ENCODE peak calls at places on chromosomes 16 and 17, in ten cellular contexts. V, M, C, J, W, A, O, S, T and P are unnamed samples.

GRCh38 chr17:6187836-6188235 is 117.7 kb downstream of the WSCD1 start:
- DNase-seq in V (no peak), M (no peak), C (peak), J (no peak), W (peak), A (no peak), O (no peak), S (peak), T (no peak), P (no peak)

GRCh38 chr16:87101903-87102302 is 215.3 kb downstream of the C16orf95 start:
- DNase-seq in V (no peak), M (no peak), C (no peak), J (no peak), W (no peak), A (no peak), O (no peak), S (no peak), T (no peak), P (no peak)

GRCh38 chr17:40791808-40792436 is 7.8 kb downstream of the KRT28 start:
- DNase-seq in V (peak), M (no peak), C (no peak), J (no peak), W (peak), A (no peak), O (no peak), S (peak), T (no peak), P (no peak)

GRCh38 chr17:869567-870530 is 87.7 kb downstream of the MRM3 start:
- DNase-seq in V (no peak), M (no peak), C (no peak), J (no peak), W (peak), A (no peak), O (no peak), S (peak), T (peak), P (no peak)

GRCh38 chr16:67546091-67546501 is 16.2 kb upstream of the CTCF start:
- DNase-seq in V (no peak), M (no peak), C (no peak), J (no peak), W (no peak), A (no peak), O (no peak), S (no peak), T (no peak), P (no peak)

GRCh38 chr16:4936991-4937781 is at the start of gene PPL:
- DNase-seq in V (no peak), M (peak), C (peak), J (peak), W (peak), A (no peak), O (no peak), S (no peak), T (peak), P (peak)

GRCh38 chr16:21001262-21001661 is 100.7 kb downstream of the LYRM1 start:
- DNase-seq in V (peak), M (peak), C (no peak), J (peak), W (no peak), A (no peak), O (peak), S (no peak), T (no peak), P (peak)

GRCh38 chr16:11370084-11370931 is 25.0 kb downstream of the RMI2 start:
- DNase-seq in V (no peak), M (no peak), C (no peak), J (no peak), W (no peak), A (no peak), O (no peak), S (peak), T (no peak), P (peak)

GRCh38 chr17:65359016-65359415 is 202.4 kb downstream of the AXIN2 start:
- DNase-seq in V (no peak), M (no peak), C (no peak), J (no peak), W (peak), A (no peak), O (peak), S (peak), T (no peak), P (no peak)

GRCh38 chr17:62749926-62750325 is 58.2 kb downstream of the MARCHF10 start:
- DNase-seq in V (no peak), M (no peak), C (no peak), J (no peak), W (no peak), A (no peak), O (no peak), S (no peak), T (no peak), P (no peak)

GRCh38 chr16:9042533-9042932 is 48.9 kb upstream of the HAPSTR1 start:
- DNase-seq in V (no peak), M (no peak), C (no peak), J (no peak), W (no peak), A (no peak), O (no peak), S (no peak), T (no peak), P (no peak)

GRCh38 chr17:21090889-21091618 is 35.7 kb upstream of the DHRS7B start:
- DNase-seq in V (no peak), M (no peak), C (no peak), J (no peak), W (no peak), A (no peak), O (no peak), S (no peak), T (no peak), P (no peak)

GRCh38 chr17:77280304-77280910 is 139.6 kb downstream of the SEC14L1 start:
- DNase-seq in V (no peak), M (peak), C (no peak), J (no peak), W (peak), A (no peak), O (no peak), S (no peak), T (no peak), P (no peak)

GRCh38 chr17:74950207-74950606 is 14.5 kb downstream of the OTOP3 start:
- DNase-seq in V (no peak), M (no peak), C (no peak), J (no peak), W (peak), A (no peak), O (no peak), S (no peak), T (no peak), P (no peak)

GRCh38 chr17:32569171-32570080 is 82.6 kb downstream of the CDK5R1 start:
- DNase-seq in V (no peak), M (no peak), C (no peak), J (peak), W (peak), A (no peak), O (no peak), S (peak), T (no peak), P (peak)

GRCh38 chr17:63279498-63280230 is 166.4 kb downstream of the CYB561 start:
- DNase-seq in V (no peak), M (no peak), C (no peak), J (no peak), W (no peak), A (no peak), O (no peak), S (peak), T (no peak), P (no peak)

GRCh38 chr17:61551255-61551742 is 39.7 kb downstream of the NACA2 start:
- DNase-seq in V (no peak), M (no peak), C (no peak), J (peak), W (peak), A (no peak), O (peak), S (no peak), T (no peak), P (peak)

GRCh38 chr16:48373258-48374050 is 11.8 kb downstream of the SIAH1 start:
- DNase-seq in V (no peak), M (no peak), C (no peak), J (no peak), W (no peak), A (no peak), O (no peak), S (no peak), T (no peak), P (no peak)

GRCh38 chr17:49742256-49742655 is 21.7 kb downstream of the FAM117A start:
- DNase-seq in V (no peak), M (no peak), C (no peak), J (no peak), W (no peak), A (no peak), O (no peak), S (no peak), T (no peak), P (no peak)

GRCh38 chr16:51982715-51983680 is 563.9 kb downstream of the TOX3 start:
- DNase-seq in V (peak), M (peak), C (no peak), J (peak), W (peak), A (no peak), O (peak), S (peak), T (no peak), P (peak)

GRCh38 chr16:5069048-5069447 is 2.6 kb upstream of the ALG1 start:
- DNase-seq in V (no peak), M (no peak), C (no peak), J (no peak), W (no peak), A (no peak), O (no peak), S (no peak), T (no peak), P (peak)

GRCh38 chr17:75411328-75412067 is 6.0 kb upstream of the GRB2 start:
- DNase-seq in V (no peak), M (no peak), C (no peak), J (no peak), W (no peak), A (no peak), O (no peak), S (no peak), T (no peak), P (no peak)

GRCh38 chr17:15999141-15999973 is at the start of the genes TTC19 and ZSWIM7:
- DNase-seq in V (peak), M (peak), C (peak), J (peak), W (peak), A (peak), O (peak), S (peak), T (peak), P (peak)

GRCh38 chr16:87541004-87541881 is 48.4 kb upstream of the ZCCHC14 start:
- DNase-seq in V (no peak), M (peak), C (no peak), J (no peak), W (no peak), A (no peak), O (no peak), S (no peak), T (peak), P (no peak)

GRCh38 chr17:80980397-80981061 is 11.1 kb upstream of the CHMP6 start:
- DNase-seq in V (no peak), M (no peak), C (no peak), J (no peak), W (no peak), A (no peak), O (no peak), S (no peak), T (no peak), P (no peak)

GRCh38 chr17:329794-330420 is 22.7 kb downstream of the RPH3AL start:
- DNase-seq in V (no peak), M (no peak), C (no peak), J (no peak), W (no peak), A (no peak), O (no peak), S (no peak), T (no peak), P (no peak)

GRCh38 chr17:4310349-4311060 is 46.7 kb upstream of the ANKFY1 start:
- DNase-seq in V (no peak), M (no peak), C (no peak), J (no peak), W (no peak), A (no peak), O (no peak), S (no peak), T (no peak), P (no peak)

GRCh38 chr17:49680314-49680713 is 2.4 kb upstream of the SPOP start:
- DNase-seq in V (no peak), M (no peak), C (no peak), J (no peak), W (no peak), A (no peak), O (no peak), S (no peak), T (no peak), P (no peak)

GRCh38 chr17:64174686-64175456 is 44.9 kb upstream of the ERN1 start:
- DNase-seq in V (no peak), M (no peak), C (no peak), J (no peak), W (no peak), A (no peak), O (peak), S (peak), T (no peak), P (no peak)

GRCh38 chr16:15576960-15577958 is 65.7 kb downstream of the MARF1 start:
- DNase-seq in V (no peak), M (peak), C (no peak), J (no peak), W (no peak), A (no peak), O (no peak), S (no peak), T (no peak), P (no peak)

GRCh38 chr17:37744961-37745800 is at the start of gene HNF1B:
- DNase-seq in V (no peak), M (peak), C (no peak), J (peak), W (no peak), A (no peak), O (no peak), S (peak), T (no peak), P (peak)

GRCh38 chr17:82898976-82899514 is 59.2 kb upstream of the ZNF750 start:
- DNase-seq in V (no peak), M (no peak), C (no peak), J (no peak), W (no peak), A (no peak), O (no peak), S (no peak), T (no peak), P (no peak)

GRCh38 chr16:89412811-89413210 is 77.5 kb downstream of the ANKRD11 start:
- DNase-seq in V (no peak), M (no peak), C (no peak), J (no peak), W (no peak), A (no peak), O (no peak), S (no peak), T (peak), P (no peak)

GRCh38 chr17:39213852-39214251 is 11.9 kb downstream of the STAC2 start:
- DNase-seq in V (no peak), M (no peak), C (no peak), J (no peak), W (peak), A (no peak), O (no peak), S (no peak), T (no peak), P (no peak)

GRCh38 chr16:50509521-50510341 is 38.5 kb upstream of the NKD1 start:
- DNase-seq in V (peak), M (peak), C (no peak), J (peak), W (no peak), A (peak), O (no peak), S (no peak), T (no peak), P (peak)
- TF ChIP-seq CTCF in V (peak), M (no peak), C (peak), J (peak), W (peak), A (peak), O (peak), S (peak), T (no peak), P (peak)

DNA sequence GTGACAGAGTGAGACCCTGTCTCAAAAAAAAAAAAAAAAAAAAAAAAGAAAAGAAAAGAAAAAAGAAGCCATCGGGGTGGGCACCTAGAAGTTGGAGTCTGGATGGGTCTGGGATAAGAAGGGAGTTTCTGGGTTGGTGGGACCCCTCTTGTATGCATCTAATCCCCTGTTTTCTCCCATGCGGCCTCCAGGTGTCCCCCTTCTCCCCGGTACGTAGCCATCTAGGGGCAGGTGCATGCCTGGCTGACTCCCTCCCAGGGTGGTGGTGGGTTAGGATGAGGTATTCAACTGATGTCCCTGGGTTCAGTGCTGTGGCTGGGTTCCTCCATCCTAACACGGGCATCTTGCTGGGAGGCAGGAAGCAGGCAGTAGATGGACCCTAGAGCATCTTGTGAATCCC is 13.0 kb downstream of the FMNL1 start:
- DNase-seq in V (no peak), M (no peak), C (no peak), J (peak), W (no peak), A (no peak), O (no peak), S (no peak), T (no peak), P (peak)
- TF ChIP-seq CTCF in V (peak), M (no peak), C (peak), J (peak), W (peak), A (peak), O (peak), S (peak), T (peak), P (peak)

GRCh38 chr17:57440522-57441269 is 184.4 kb downstream of the MSI2 start:
- DNase-seq in V (no peak), M (peak), C (no peak), J (peak), W (peak), A (peak), O (no peak), S (peak), T (peak), P (peak)
- TF ChIP-seq CTCF in V (no peak), M (no peak), C (no peak), J (peak), W (no peak), A (peak), O (no peak), S (peak), T (peak), P (peak)

DNA sequence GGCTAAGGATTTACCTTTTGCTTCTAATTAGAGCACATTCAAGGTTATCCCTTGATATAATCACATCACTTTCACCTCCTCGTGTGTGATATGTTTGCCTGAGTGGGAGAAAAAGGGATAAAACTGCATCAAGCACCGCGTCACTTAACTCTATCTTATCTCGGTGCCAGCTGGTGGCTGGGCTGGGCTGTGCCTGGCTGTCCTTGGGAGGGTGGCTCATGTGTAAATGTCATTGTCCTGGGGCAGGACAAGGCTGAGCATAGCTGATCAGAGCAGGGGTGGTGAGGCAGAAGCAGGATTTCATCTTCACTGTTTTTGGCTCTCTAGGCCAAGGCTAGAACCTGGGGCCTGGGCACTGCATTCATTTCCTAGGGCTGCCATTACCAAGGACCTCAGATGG is 105.3 kb downstream of the RAP1GAP2 start:
- DNase-seq in V (no peak), M (no peak), C (no peak), J (no peak), W (no peak), A (no peak), O (no peak), S (no peak), T (peak), P (no peak)
- TF ChIP-seq CTCF in V (no peak), M (no peak), C (no peak), J (no peak), W (no peak), A (no peak), O (no peak), S (no peak), T (no peak), P (no peak)

DNA sequence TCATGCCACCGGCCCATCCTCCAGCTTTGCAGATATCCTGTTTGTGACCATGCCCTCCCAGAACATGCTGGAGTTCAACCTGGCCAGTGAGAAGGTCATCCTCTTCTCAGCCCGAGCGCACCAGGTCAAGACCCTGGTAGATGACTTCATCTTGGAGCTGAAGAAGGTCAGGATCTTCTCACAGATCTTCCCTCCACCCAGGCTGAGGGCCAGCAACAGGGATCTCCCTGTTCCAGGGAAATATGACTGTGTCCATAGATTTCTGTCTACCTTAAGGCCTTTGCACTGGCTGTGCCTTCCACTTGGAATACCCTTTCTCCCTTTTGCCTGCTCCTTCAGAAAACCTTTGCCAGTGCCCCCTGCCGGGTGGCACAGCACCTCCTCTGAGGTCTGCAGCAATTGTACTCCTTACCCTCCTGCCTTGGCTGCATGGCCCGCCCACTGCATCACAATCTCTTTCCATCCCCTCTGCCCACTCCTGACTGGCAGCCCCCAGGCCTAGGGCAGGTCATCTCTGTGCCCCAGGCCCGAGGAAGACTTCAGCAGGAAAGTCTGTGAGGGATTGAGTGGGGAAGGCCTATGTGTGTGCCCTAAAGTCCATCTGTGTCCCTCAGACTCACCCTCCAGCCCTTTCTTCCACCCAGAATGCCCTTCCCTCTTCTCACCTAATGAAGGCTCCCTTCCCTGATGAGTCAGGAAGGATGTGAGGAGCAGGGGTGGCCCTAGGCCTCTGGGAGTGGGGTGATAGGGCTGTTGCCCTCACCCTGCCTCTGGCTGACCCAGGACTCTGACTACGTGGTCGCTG is 27.3 kb upstream of the ALKBH5 start:
- DNase-seq in V (no peak), M (no peak), C (no peak), J (no peak), W (no peak), A (no peak), O (no peak), S (no peak), T (no peak), P (no peak)
- TF ChIP-seq CTCF in V (no peak), M (no peak), C (no peak), J (no peak), W (no peak), A (no peak), O (peak), S (peak), T (no peak), P (no peak)

GRCh38 chr17:57117798-57118197 is 32.8 kb downstream of the AKAP1 start:
- DNase-seq in V (no peak), M (no peak), C (no peak), J (no peak), W (no peak), A (no peak), O (no peak), S (no peak), T (no peak), P (no peak)

GRCh38 chr17:57124053-57124452 is 39.0 kb downstream of the AKAP1 start:
- DNase-seq in V (no peak), M (no peak), C (no peak), J (no peak), W (no peak), A (no peak), O (no peak), S (no peak), T (no peak), P (no peak)

GRCh38 chr17:57121308-57122042 is 36.4 kb downstream of the AKAP1 start:
- DNase-seq in V (no peak), M (no peak), C (peak), J (peak), W (peak), A (no peak), O (no peak), S (no peak), T (no peak), P (peak)

GRCh38 chr17:57125406-57125805 is 40.4 kb downstream of the AKAP1 start:
- DNase-seq in V (no peak), M (no peak), C (no peak), J (no peak), W (no peak), A (no peak), O (no peak), S (no peak), T (no peak), P (no peak)

GRCh38 chr17:57120814-57121213 is 35.8 kb downstream of the AKAP1 start:
- DNase-seq in V (no peak), M (no peak), C (no peak), J (no peak), W (no peak), A (no peak), O (no peak), S (no peak), T (no peak), P (no peak)
- TF ChIP-seq CTCF in V (no peak), M (no peak), C (no peak), J (no peak), W (no peak), A (no peak), O (no peak), S (no peak), T (no peak), P (no peak)

GRCh38 chr16:78432451-78432850 is 333.0 kb downstream of the WWOX start:
- DNase-seq in V (no peak), M (no peak), C (no peak), J (no peak), W (no peak), A (no peak), O (no peak), S (no peak), T (no peak), P (no peak)
- TF ChIP-seq CTCF in V (no peak), M (no peak), C (no peak), J (no peak), W (no peak), A (no peak), O (no peak), S (no peak), T (no peak), P (no peak)